ENCODE peak calls at places on chromosomes 11 and 22, in five cellular contexts. G, L, H, X and Q are unnamed samples.
A peak's percentile ranks its signal among the peaks of the same experiment; 100 is the strongest.

GRCh38 chr22:39146256-39147101 is 6.0 kb downstream of the CBX7 start:
- DNase-seq in G (no peak), L (no peak), H (no peak), X (peak; percentile 24), Q (no peak)

GRCh38 chr11:88522624-88523361 is 185.3 kb upstream of the CTSC start:
- DNase-seq in G (no peak), L (no peak), H (no peak), X (no peak), Q (no peak)

GRCh38 chr11:46369458-46370152 is 11.9 kb upstream of the MDK start:
- DNase-seq in G (peak; percentile 74), L (peak; percentile 77), H (no peak), X (no peak), Q (peak; percentile 55)

GRCh38 chr11:128323381-128323780 is 264.0 kb downstream of the ETS1 start:
- DNase-seq in G (no peak), L (peak; percentile 48), H (no peak), X (no peak), Q (no peak)

GRCh38 chr11:19912206-19913118 is 199.8 kb downstream of the NAV2 start:
- DNase-seq in G (no peak), L (peak; percentile 53), H (no peak), X (no peak), Q (no peak)

GRCh38 chr22:23651676-23652075 is 19.6 kb upstream of the DRICH1 start:
- DNase-seq in G (no peak), L (no peak), H (no peak), X (no peak), Q (no peak)

GRCh38 chr11:134908583-134908982 is 496.5 kb upstream of the B3GAT1 start:
- DNase-seq in G (no peak), L (no peak), H (no peak), X (no peak), Q (no peak)

GRCh38 chr22:47626428-47627390 is 864.3 kb downstream of the TBC1D22A start:
- DNase-seq in G (no peak), L (no peak), H (peak; percentile 40), X (no peak), Q (no peak)

GRCh38 chr11:101866619-101867491 is 48.0 kb upstream of the CEP126 start:
- DNase-seq in G (no peak), L (peak; percentile 69), H (no peak), X (no peak), Q (peak; percentile 58)

GRCh38 chr11:64778223-64778472 is 194 bp downstream of the SF1 start:
- DNase-seq in G (no peak), L (no peak), H (no peak), X (no peak), Q (no peak)

GRCh38 chr22:29359469-29359868 is 28.9 kb downstream of the AP1B1 start:
- DNase-seq in G (peak; percentile 75), L (peak; percentile 53), H (peak; percentile 67), X (peak; percentile 32), Q (peak; percentile 11)

GRCh38 chr11:120068114-120068573 is 69.8 kb downstream of the TRIM29 start:
- DNase-seq in G (no peak), L (peak; percentile 47), H (no peak), X (no peak), Q (no peak)

GRCh38 chr11:96168623-96169022 is 174.4 kb downstream of the MAML2 start:
- DNase-seq in G (no peak), L (peak; percentile 93), H (no peak), X (peak; percentile 63), Q (peak; percentile 88)

GRCh38 chr11:118339281-118340045 is 3.0 kb downstream of the CD3D start:
- DNase-seq in G (no peak), L (no peak), H (no peak), X (no peak), Q (no peak)

GRCh38 chr11:132312616-132313210 is 942.3 kb downstream of the NTM start:
- DNase-seq in G (no peak), L (peak; percentile 46), H (no peak), X (no peak), Q (peak; percentile 2)

GRCh38 chr11:75276696-75277095 is 36.1 kb downstream of the TPBGL start:
- DNase-seq in G (peak; percentile 44), L (no peak), H (no peak), X (peak; percentile 9), Q (no peak)

GRCh38 chr11:35035894-35036408 is 103.0 kb upstream of the CD44 start:
- DNase-seq in G (no peak), L (peak; percentile 94), H (no peak), X (no peak), Q (peak; percentile 52)

GRCh38 chr11:109435121-109435742 is 13.2 kb downstream of the C11orf87 start:
- DNase-seq in G (no peak), L (peak; percentile 62), H (no peak), X (no peak), Q (peak; percentile 66)

GRCh38 chr22:36926309-36926708 is 12.9 kb downstream of the CSF2RB start:
- DNase-seq in G (no peak), L (no peak), H (peak; percentile 36), X (no peak), Q (no peak)

GRCh38 chr11:78532991-78533861 is 41.4 kb downstream of the NARS2 start:
- DNase-seq in G (no peak), L (no peak), H (no peak), X (no peak), Q (no peak)

GRCh38 chr11:90218606-90219005 is 4.2 kb downstream of the CHORDC1 start:
- DNase-seq in G (no peak), L (no peak), H (no peak), X (no peak), Q (no peak)

GRCh38 chr11:31641477-31642062 is 132.0 kb downstream of the ELP4 start:
- DNase-seq in G (no peak), L (peak; percentile 36), H (no peak), X (no peak), Q (peak; percentile 16)

GRCh38 chr11:46235777-46236688 is 41.4 kb upstream of the CREB3L1 start:
- DNase-seq in G (no peak), L (no peak), H (no peak), X (no peak), Q (no peak)

GRCh38 chr11:96338910-96339703 is 3.9 kb downstream of the MAML2 start:
- DNase-seq in G (no peak), L (peak; percentile 84), H (peak; percentile 66), X (peak; percentile 57), Q (no peak)

GRCh38 chr11:83159901-83160865 is 3.3 kb downstream of the PCF11 start:
- DNase-seq in G (no peak), L (peak; percentile 49), H (no peak), X (no peak), Q (peak; percentile 25)

GRCh38 chr11:33802414-33802950 is 28.2 kb upstream of the FBXO3 start:
- DNase-seq in G (no peak), L (peak; percentile 88), H (no peak), X (peak; percentile 36), Q (no peak)

GRCh38 chr11:4960877-4961276 is 5.4 kb upstream of the OR51A2 start:
- DNase-seq in G (no peak), L (no peak), H (no peak), X (no peak), Q (no peak)

GRCh38 chr11:78196661-78197091 is 8.0 kb downstream of the USP35 start:
- DNase-seq in G (no peak), L (no peak), H (no peak), X (no peak), Q (no peak)

GRCh38 chr11:29224739-29225384 is 792.0 kb downstream of the KCNA4 start:
- DNase-seq in G (peak; percentile 40), L (no peak), H (no peak), X (no peak), Q (no peak)

GRCh38 chr22:30408388-30409101 is 11.7 kb downstream of the SEC14L2 start:
- DNase-seq in G (no peak), L (peak; percentile 65), H (no peak), X (no peak), Q (no peak)

GRCh38 chr11:20154381-20154780 is 5.9 kb downstream of the DBX1 start:
- DNase-seq in G (no peak), L (no peak), H (no peak), X (no peak), Q (no peak)

GRCh38 chr11:116499396-116500001 is 273.3 kb downstream of the BUD13 start:
- DNase-seq in G (peak; percentile 80), L (peak; percentile 22), H (peak; percentile 66), X (peak; percentile 32), Q (peak; percentile 6)
- TF ChIP-seq CTCF in G (peak; percentile 46), L (peak; percentile 46), H (peak; percentile 31), X (no peak), Q (peak; percentile 23)

GRCh38 chr11:59754494-59754858 is 700 bp upstream of the STX3 start:
- DNase-seq in G (peak; percentile 63), L (peak; percentile 3), H (no peak), X (no peak), Q (peak; percentile 20)
- H3K27ac ChIP-seq in G (peak overlapping the region; percentile 98), L (no peak overlapping the region), H (peak overlapping the region; percentile 99), X (peak overlapping the region; percentile 94), Q (peak overlapping the region; percentile 84)

DNA sequence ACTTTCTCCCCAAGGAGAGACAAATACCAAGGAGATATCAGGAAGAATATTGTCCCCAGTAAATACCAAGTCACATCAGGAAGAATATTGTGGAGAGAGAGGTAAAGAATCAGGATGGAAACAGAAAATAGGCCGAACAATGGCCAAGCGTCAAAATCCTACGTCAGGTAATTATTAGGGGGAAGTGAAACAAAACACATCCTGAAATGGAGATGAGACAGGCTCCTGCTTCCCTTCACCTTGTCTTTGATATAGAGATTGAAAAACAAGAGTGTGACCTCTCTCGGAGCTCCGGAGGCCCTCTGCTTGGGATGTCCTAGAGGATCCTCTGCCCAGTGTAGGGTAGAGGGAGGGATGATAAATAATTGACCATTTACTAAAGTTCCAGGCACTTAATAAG is 27.4 kb upstream of the IZUMO1R start:
- DNase-seq in G (no peak), L (no peak), H (no peak), X (no peak), Q (no peak)
- TF ChIP-seq CTCF in G (no peak), L (no peak), H (no peak), X (no peak), Q (no peak)

DNA sequence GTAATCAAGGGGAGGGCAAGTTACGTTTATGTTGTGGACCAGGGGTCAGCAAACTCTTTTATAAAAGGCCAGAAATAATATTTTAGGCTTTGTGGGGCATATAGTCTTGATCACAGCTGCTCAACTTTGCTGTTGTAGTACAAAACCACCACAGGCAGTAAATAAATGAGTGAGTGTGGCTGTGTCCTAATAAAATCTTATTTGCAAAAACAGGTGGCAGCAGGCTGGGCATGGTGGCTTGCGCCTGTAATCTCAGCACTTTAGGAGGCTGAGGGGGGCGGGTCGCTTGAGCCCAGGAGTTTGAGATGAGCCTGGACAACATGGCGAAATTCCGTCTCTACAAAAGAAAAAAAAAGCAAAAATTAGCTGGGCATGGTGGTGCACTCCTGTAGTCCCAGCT is 57.9 kb upstream of the NUP160 start:
- DNase-seq in G (no peak), L (no peak), H (no peak), X (no peak), Q (no peak)
- H3K27ac ChIP-seq in G (no peak overlapping the region), L (no peak overlapping the region), H (no peak overlapping the region), X (no peak overlapping the region), Q (no peak overlapping the region)

GRCh38 chr11:66336234-66337102 is at the start of gene RIN1:
- DNase-seq in G (peak; percentile 74), L (peak; percentile 99), H (peak; percentile 87), X (peak; percentile 51), Q (peak; percentile 97)
- TF ChIP-seq CTCF in G (peak; percentile 26), L (peak; percentile 47), H (no peak), X (peak; percentile 7), Q (peak; percentile 50)